ENCODE peak calls at places on chromosomes 2 and 18, in eight cellular contexts. J is AG09319; P is activated T-cell treated with anti-CD3 and anti-CD28 coated beads for 48 hours; L is Caki2; D is effector memory CD4-positive, alpha-beta T cell; U is choroid plexus epithelial cell; S is stimulated activated naive CD4-positive, alpha-beta T cell; G is GM23338. X is an unnamed sample.

GRCh38 chr2:131026914-131027313 is 66.3 kb downstream of the FAM168B start:
- DNase-seq in J (no peak), P (no peak), L (no peak), D (no peak), U (no peak), S (no peak), G (no peak), X (no peak)

GRCh38 chr2:16302969-16303592 is 362.6 kb downstream of the CYRIA start:
- DNase-seq in J (no peak), P (no peak), L (no peak), D (no peak), U (no peak), S (no peak), G (no peak), X (no peak)

GRCh38 chr2:127516031-127516430 is 10.3 kb downstream of the IWS1 start:
- DNase-seq in J (peak), P (no peak), L (no peak), D (no peak), U (peak), S (no peak), G (no peak), X (no peak)

GRCh38 chr18:63878343-63878742 is 9.2 kb upstream of the SERPINB2 start:
- DNase-seq in J (peak), P (no peak), L (no peak), D (no peak), U (peak), S (no peak), G (no peak), X (no peak)

GRCh38 chr2:200089040-200089755 is 133.8 kb downstream of the MAIP1 start:
- DNase-seq in J (no peak), P (no peak), L (no peak), D (no peak), U (peak), S (no peak), G (peak), X (no peak)

GRCh38 chr2:24276349-24276899 is 83.9 kb downstream of the ITSN2 start:
- DNase-seq in J (no peak), P (no peak), L (no peak), D (no peak), U (no peak), S (no peak), G (peak), X (no peak)

GRCh38 chr18:58615150-58616132 is 13.4 kb downstream of the ALPK2 start:
- DNase-seq in J (no peak), P (peak), L (no peak), D (peak), U (no peak), S (no peak), G (no peak), X (peak)

GRCh38 chr2:110149330-110150220 is 34.0 kb upstream of the MALL start:
- DNase-seq in J (peak), P (no peak), L (no peak), D (no peak), U (peak), S (no peak), G (no peak), X (no peak)

X was measured in activated CD4-positive, alpha-beta T cell treated with anti-CD3 and anti-CD28 coated beads, Interleukin-2, amount 50 U/mL, for 48 hours.